ENCODE peak calls at places on chromosomes 11 and 22, in five cellular contexts. P, E, O, M and H are unnamed samples.

GRCh38 chr22:36729321-36729720 is 25.8 kb upstream of the CACNG2 start:
- DNase-seq in P (no peak), M (no peak), O (no peak), E (no peak), H (no peak)

GRCh38 chr22:22893891-22894739 is 6.5 kb downstream of the IGLL5 start:
- DNase-seq in P (no peak), M (peak), E (no peak), O (no peak), H (no peak)

GRCh38 chr11:133844217-133844616 is 1.1 kb downstream of the SPATA19 start:
- DNase-seq in O (no peak), E (no peak), P (no peak), M (no peak), H (no peak)

GRCh38 chr22:40519284-40519947 is 117.1 kb downstream of the MRTFA start:
- DNase-seq in M (peak), E (no peak), P (no peak), O (peak), H (no peak)

GRCh38 chr11:304915-305833 is 2.4 kb upstream of the IFITM2 start:
- DNase-seq in M (peak), P (no peak), E (peak), O (peak), H (peak)

GRCh38 chr22:42371112-42371900 is 60.9 kb downstream of the NFAM1 start:
- DNase-seq in E (no peak), O (no peak), M (no peak), P (no peak), H (no peak)

GRCh38 chr11:895331-896223 is 15.0 kb downstream of the CHID1 start:
- DNase-seq in O (no peak), P (no peak), M (no peak), E (no peak), H (no peak)

GRCh38 chr22:27220349-27220748 is 563.0 kb downstream of the MIAT start:
- DNase-seq in O (no peak), M (no peak), E (peak), P (no peak), H (no peak)

GRCh38 chr11:77590194-77590591 is 440 bp downstream of the AQP11 start:
- DNase-seq in P (no peak), E (peak), M (peak), O (no peak), H (peak)

GRCh38 chr22:31829505-31829904 is 75.7 kb downstream of the DEPDC5 start:
- DNase-seq in P (peak), O (peak), E (peak), M (no peak), H (no peak)

GRCh38 chr11:77093056-77093891 is 9.4 kb upstream of the OMP start:
- DNase-seq in M (no peak), P (no peak), O (no peak), E (no peak), H (peak)

GRCh38 chr11:133893381-133893780 is 48.1 kb upstream of the SPATA19 start:
- DNase-seq in O (no peak), E (no peak), M (no peak), P (no peak), H (no peak)

GRCh38 chr11:95849087-95849825 is 59.0 kb downstream of the CEP57 start:
- DNase-seq in M (peak), E (peak), O (peak), P (peak), H (no peak)